ENCODE peak calls at places on chromosomes 4 and X, in five cellular contexts. Z is tibial nerve, W is sigmoid colon, F is H9, H is psoas muscle. E is an unnamed sample. For H3K4me1, the result is how much of the 10 kb centered on the place peaks cover.

GRCh38 chr4:79250887-79251286 is 75.0 kb downstream of the NAA11 start:
- DNase-seq in F (no peak), Z (no peak), H (no peak), W (no peak), E (no peak)

GRCh38 chr4:89287945-89288344 is 19.7 kb downstream of the GPRIN3 start:
- DNase-seq in Z (no peak), H (no peak), W (no peak), F (no peak), E (no peak)

GRCh38 chr4:76208005-76208765 is 5.4 kb downstream of the SCARB2 start:
- DNase-seq in Z (peak), F (no peak), W (peak), H (peak), E (peak)

GRCh38 chr4:6313216-6313615 is 43.6 kb downstream of the WFS1 start:
- DNase-seq in Z (no peak), H (no peak), W (no peak), F (no peak), E (no peak)

GRCh38 chrX:8731579-8732395 is at the start of gene ANOS1:
- DNase-seq in F (peak), H (peak), W (peak), Z (peak), E (peak)

GRCh38 chrX:149993989-149994388 is 55.7 kb upstream of the EOLA2 start:
- DNase-seq in W (no peak), Z (no peak), F (no peak), H (no peak), E (no peak)

GRCh38 chr4:20326977-20327376 is 75.3 kb downstream of the SLIT2 start:
- DNase-seq in Z (no peak), F (no peak), H (no peak), W (no peak), E (no peak)

GRCh38 chr4:4801013-4801412 is 58.5 kb upstream of the MSX1 start:
- DNase-seq in H (no peak), F (no peak), Z (no peak), W (no peak), E (no peak)

GRCh38 chr4:108047199-108047598 is 57.5 kb downstream of the HADH start:
- DNase-seq in W (no peak), Z (no peak), F (no peak), H (no peak), E (no peak)

GRCh38 chr4:85128246-85129204 is 162.0 kb upstream of the WDFY3 start:
- DNase-seq in F (peak), Z (no peak), W (no peak), H (no peak), E (no peak)

GRCh38 chr4:3123201-3123671 is 48.8 kb downstream of the HTT start:
- DNase-seq in H (no peak), W (no peak), Z (no peak), F (no peak), E (no peak)

GRCh38 chr4:112604590-112604989 is 32.1 kb downstream of the ZGRF1 start:
- DNase-seq in H (no peak), Z (peak), F (no peak), W (no peak), E (no peak)

GRCh38 chrX:9842541-9842940 is 56.3 kb downstream of the SHROOM2 start:
- DNase-seq in Z (no peak), W (no peak), H (no peak), F (peak), E (no peak)

GRCh38 chr4:98626350-98626749 is 32.1 kb downstream of the TSPAN5 start:
- DNase-seq in H (no peak), F (peak), Z (no peak), W (no peak), E (peak)

GRCh38 chr4:107870916-107871786 is 46.4 kb downstream of the SGMS2 start:
- DNase-seq in W (no peak), F (no peak), Z (no peak), H (no peak), E (no peak)

GRCh38 chrX:120260369-120260768 is 9.8 kb downstream of the ZBTB33 start:
- DNase-seq in Z (no peak), F (no peak), W (no peak), H (no peak), E (no peak)

GRCh38 chrX:23557070-23557469 is 110.2 kb upstream of the PRDX4 start:
- DNase-seq in H (no peak), Z (no peak), W (no peak), F (no peak), E (no peak)

GRCh38 chrX:26922278-26922677 is 540.9 kb downstream of the PPP4R3C start:
- DNase-seq in F (no peak), Z (no peak), W (no peak), H (no peak), E (no peak)

GRCh38 chr4:26751004-26751403 is 109.6 kb upstream of the STIM2 start:
- DNase-seq in F (no peak), W (no peak), H (no peak), Z (no peak), E (no peak)

GRCh38 chr4:72314869-72315268 is 254.2 kb downstream of the ADAMTS3 start:
- DNase-seq in W (no peak), F (no peak), Z (peak), H (no peak), E (no peak)

GRCh38 chr4:55173580-55173979 is 48.2 kb upstream of the KDR start:
- DNase-seq in W (no peak), F (no peak), Z (no peak), H (no peak), E (no peak)

GRCh38 chr4:177047070-177047850 is 254.5 kb upstream of the VEGFC start:
- DNase-seq in W (peak), Z (peak), H (peak), F (peak), E (no peak)

GRCh38 chr4:48367016-48367415 is 25.7 kb downstream of the SLAIN2 start:
- DNase-seq in F (no peak), H (no peak), W (no peak), Z (no peak), E (no peak)

GRCh38 chr4:110589297-110589696 is 33.6 kb downstream of the PITX2 start:
- DNase-seq in Z (no peak), W (no peak), H (no peak), F (no peak), E (no peak)

GRCh38 chr4:158410272-158410671 is 111.4 kb upstream of the RXFP1 start:
- DNase-seq in H (no peak), Z (no peak), W (no peak), F (no peak), E (no peak)

GRCh38 chr4:154719087-154719486 is 24.7 kb upstream of the LRAT start:
- DNase-seq in F (no peak), Z (no peak), H (no peak), W (no peak), E (no peak)

GRCh38 chrX:148567779-148568178 is 67.4 kb downstream of the AFF2 start:
- DNase-seq in F (no peak), H (no peak), W (no peak), Z (no peak), E (no peak)

GRCh38 chrX:110509778-110510510 is 151.3 kb downstream of the RTL9 start:
- DNase-seq in F (no peak), W (no peak), Z (no peak), H (no peak), E (no peak)

GRCh38 chr4:129839687-129840086 is 743.7 kb downstream of the C4orf33 start:
- DNase-seq in H (no peak), W (no peak), F (no peak), Z (no peak), E (no peak)

GRCh38 chrX:134172588-134173259 is 64.3 kb upstream of the CCDC160 start:
- DNase-seq in Z (no peak), F (no peak), W (no peak), H (peak), E (no peak)

GRCh38 chrX:150566734-150567182 is 1.7 kb upstream of the MTM1 start:
- DNase-seq in W (no peak), H (no peak), Z (no peak), F (peak), E (no peak)

GRCh38 chrX:129039176-129039575 is 484.1 kb downstream of the SMARCA1 start:
- DNase-seq in F (no peak), W (no peak), Z (no peak), H (no peak), E (no peak)

GRCh38 chr4:5839751-5840674 is 52.9 kb downstream of the CRMP1 start:
- DNase-seq in W (peak), F (no peak), H (peak), Z (peak), E (no peak)

GRCh38 chr4:99749445-99750391 is 66.9 kb upstream of the DAPP1 start:
- DNase-seq in W (no peak), H (no peak), Z (no peak), F (no peak), E (no peak)

GRCh38 chr4:23060776-23061175 is 368.0 kb downstream of the GBA3 start:
- DNase-seq in H (no peak), F (no peak), W (no peak), Z (no peak), E (no peak)

GRCh38 chr4:185079271-185079905 is 61.1 kb downstream of the HELT start:
- DNase-seq in F (no peak), Z (no peak), W (no peak), H (no peak), E (no peak)

DNA sequence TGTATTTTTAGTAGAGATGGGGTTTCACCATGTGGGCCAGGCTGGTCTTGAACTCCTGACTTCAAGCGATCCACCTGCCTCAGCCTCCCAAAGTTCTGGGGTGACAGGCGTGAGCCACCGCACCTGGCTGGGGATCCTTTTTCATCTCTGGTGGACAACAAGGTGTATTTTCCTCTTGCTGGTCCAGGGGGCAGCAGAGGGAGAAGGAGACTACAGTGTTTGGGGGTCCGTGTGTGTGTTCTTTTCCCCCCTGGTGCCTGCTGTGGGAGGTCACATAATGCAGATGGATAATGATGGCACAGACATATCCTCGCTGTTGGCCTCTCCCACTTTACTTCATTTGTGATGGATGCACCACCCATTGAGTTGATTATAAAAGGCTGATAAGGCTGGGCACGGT is 39.0 kb upstream of the CD99 start:
- DNase-seq in H (no peak), Z (no peak), F (peak), W (no peak), E (no peak)
- TF ChIP-seq CTCF in H (no peak), Z (no peak), F (peak), W (no peak), E (no peak)

DNA sequence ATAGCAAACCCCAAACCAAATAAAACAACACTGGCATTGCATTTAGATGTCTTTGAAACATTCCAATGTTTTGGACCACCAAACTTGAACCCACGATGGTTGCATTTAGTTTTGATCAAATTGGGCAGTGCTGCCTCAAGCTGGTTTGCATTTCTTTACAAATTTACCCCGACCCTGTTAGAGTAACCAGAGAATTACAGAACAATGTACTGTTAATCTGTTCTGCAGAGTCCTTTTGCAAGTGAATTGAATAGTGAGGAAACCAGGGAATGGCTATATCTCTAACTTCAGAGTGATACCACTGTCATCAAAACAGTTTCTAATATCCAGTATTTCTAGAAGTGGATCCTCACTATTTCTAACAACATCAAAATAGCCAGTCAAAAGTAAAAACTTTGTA is 49.5 kb upstream of the GYPA start:
- DNase-seq in H (no peak), F (no peak), Z (no peak), W (no peak), E (no peak)
- H3K4me1 ChIP-seq in H (under half), F (under half), Z (under half), W (under half), E (under half)

GRCh38 chr4:42281324-42282020 is 115.8 kb upstream of the SHISA3 start:
- DNase-seq in H (no peak), W (no peak), F (no peak), Z (no peak), E (no peak)

GRCh38 chr4:42278709-42279324 is 118.5 kb upstream of the SHISA3 start:
- DNase-seq in W (no peak), H (no peak), Z (no peak), F (no peak), E (no peak)

GRCh38 chr4:42282081-42282901 is 115.0 kb upstream of the SHISA3 start:
- DNase-seq in F (peak), Z (peak), H (peak), W (no peak), E (no peak)

GRCh38 chr4:42277291-42277690 is 120.0 kb upstream of the SHISA3 start:
- DNase-seq in W (no peak), F (no peak), H (no peak), Z (no peak), E (no peak)

DNA sequence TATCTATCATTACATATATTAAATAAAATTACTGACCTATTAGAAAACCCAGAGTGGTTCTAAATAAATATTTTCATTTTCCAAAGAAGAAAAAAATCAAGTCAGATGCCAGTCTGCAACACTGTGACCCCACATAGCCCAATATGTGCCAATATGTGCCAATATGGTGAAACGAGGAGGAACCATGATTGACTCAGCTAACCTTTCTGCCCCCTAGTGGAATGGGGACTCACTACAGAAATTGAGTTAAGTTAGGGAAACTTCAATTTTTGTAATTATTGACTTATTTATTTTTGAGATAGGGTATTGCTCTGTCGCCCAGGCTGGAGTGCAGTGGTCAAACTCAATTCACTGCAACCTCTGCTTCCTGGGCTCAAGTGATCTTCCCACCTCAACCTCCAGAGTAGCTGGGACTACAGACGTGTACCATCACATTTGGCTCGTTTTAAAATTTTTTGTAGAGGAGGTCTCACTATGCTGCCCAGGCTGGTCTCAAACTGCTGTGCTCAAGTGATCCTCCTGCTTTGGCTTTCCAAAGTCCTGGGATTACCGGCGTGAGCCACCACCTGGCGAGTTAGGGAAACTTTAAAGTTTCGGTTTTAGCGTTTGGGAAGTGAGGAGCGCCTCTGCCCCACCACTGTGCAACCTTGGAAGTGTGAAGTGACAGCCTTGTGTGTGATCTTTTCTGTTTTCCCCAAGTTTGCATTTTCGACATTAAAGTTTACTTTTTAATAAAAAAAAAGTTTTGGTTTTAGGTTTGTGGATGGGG is 116.8 kb upstream of the SHISA3 start:
- DNase-seq in Z (no peak), H (no peak), F (no peak), W (no peak), E (no peak)
- TF ChIP-seq CTCF in Z (no peak), H (peak), F (peak), W (peak), E (peak)

GRCh38 chr4:82436130-82436529 is 5.7 kb downstream of the ENOPH1 start:
- DNase-seq in H (no peak), W (no peak), Z (no peak), F (no peak), E (no peak)
- H3K4me1 ChIP-seq in H (under half), W (under half), Z (under half), F (under half), E (under half)

GRCh38 chrX:71909956-71910355 is 689 bp upstream of the NHSL2 start:
- DNase-seq in W (peak), Z (peak), H (no peak), F (peak), E (no peak)
- TF ChIP-seq CTCF in W (peak), Z (peak), H (no peak), F (peak), E (no peak)